ENCODE peak calls at places on chromosomes 4 and X, in nine cellular contexts. One of them, this sample, is unnamed.

GRCh38 chr4:45120163-45120562 is 393.8 kb upstream of the GNPDA2 start:
- DNase-seq in lower lobe of right lung: no peak
- DNase-seq in HL-60: no peak
- DNase-seq in HCT116: no peak
- DNase-seq in right atrium auricular region: no peak
- DNase-seq in left ventricle myocardium inferior: no peak
- DNase-seq in omental fat pad: no peak
- DNase-seq in GM20000: peak; percentile 18
- DNase-seq in foreskin fibroblast: no peak
- DNase-seq in this sample: no peak

GRCh38 chr4:67483868-67484602 is 61.3 kb downstream of the CENPC start:
- DNase-seq in HL-60: no peak
- DNase-seq in right atrium auricular region: no peak
- DNase-seq in GM20000: no peak
- DNase-seq in omental fat pad: no peak
- DNase-seq in lower lobe of right lung: no peak
- DNase-seq in left ventricle myocardium inferior: no peak
- DNase-seq in foreskin fibroblast: peak; percentile 3
- DNase-seq in HCT116: no peak
- DNase-seq in this sample: no peak

GRCh38 chr4:42412251-42412650 is 15.0 kb downstream of the SHISA3 start:
- DNase-seq in lower lobe of right lung: no peak
- DNase-seq in left ventricle myocardium inferior: no peak
- DNase-seq in HL-60: no peak
- DNase-seq in GM20000: no peak
- DNase-seq in right atrium auricular region: no peak
- DNase-seq in omental fat pad: no peak
- DNase-seq in HCT116: no peak
- DNase-seq in foreskin fibroblast: no peak
- DNase-seq in this sample: no peak

GRCh38 chr4:140213116-140213515 is 59.1 kb upstream of the MAML3 start:
- DNase-seq in right atrium auricular region: no peak
- DNase-seq in left ventricle myocardium inferior: no peak
- DNase-seq in lower lobe of right lung: no peak
- DNase-seq in omental fat pad: no peak
- DNase-seq in GM20000: no peak
- DNase-seq in HCT116: no peak
- DNase-seq in foreskin fibroblast: no peak
- DNase-seq in HL-60: no peak
- DNase-seq in this sample: no peak

GRCh38 chrX:46912673-46913491 is 661 bp downstream of the JADE3 start:
- DNase-seq in omental fat pad: no peak
- DNase-seq in HL-60: peak; percentile 38
- DNase-seq in HCT116: no peak
- DNase-seq in right atrium auricular region: no peak
- DNase-seq in foreskin fibroblast: peak; percentile 29
- DNase-seq in lower lobe of right lung: peak; percentile 54
- DNase-seq in left ventricle myocardium inferior: peak; percentile 25
- DNase-seq in GM20000: peak; percentile 76
- DNase-seq in this sample: peak; percentile 60

GRCh38 chr4:162682651-162683050 is 484.0 kb downstream of the NAF1 start:
- DNase-seq in lower lobe of right lung: no peak
- DNase-seq in GM20000: no peak
- DNase-seq in omental fat pad: no peak
- DNase-seq in foreskin fibroblast: no peak
- DNase-seq in left ventricle myocardium inferior: no peak
- DNase-seq in right atrium auricular region: no peak
- DNase-seq in HCT116: no peak
- DNase-seq in HL-60: no peak
- DNase-seq in this sample: no peak

GRCh38 chr4:575281-576141 is 584 bp downstream of the TMEM271 start:
- DNase-seq in foreskin fibroblast: peak; percentile 45
- DNase-seq in right atrium auricular region: no peak
- DNase-seq in GM20000: peak; percentile 79
- DNase-seq in omental fat pad: no peak
- DNase-seq in lower lobe of right lung: no peak
- DNase-seq in HCT116: no peak
- DNase-seq in HL-60: no peak
- DNase-seq in left ventricle myocardium inferior: no peak
- DNase-seq in this sample: no peak

GRCh38 chrX:65985922-65986588 is 53.8 kb downstream of the VSIG4 start:
- DNase-seq in GM20000: peak; percentile 38
- DNase-seq in right atrium auricular region: no peak
- DNase-seq in HCT116: peak; percentile 57
- DNase-seq in foreskin fibroblast: peak; percentile 5
- DNase-seq in omental fat pad: no peak
- DNase-seq in lower lobe of right lung: no peak
- DNase-seq in HL-60: peak; percentile 89
- DNase-seq in left ventricle myocardium inferior: no peak
- DNase-seq in this sample: peak; percentile 15

GRCh38 chr4:165326831-165327210 is 648 bp upstream of the MSMO1 start:
- DNase-seq in lower lobe of right lung: peak; percentile 55
- DNase-seq in omental fat pad: no peak
- DNase-seq in left ventricle myocardium inferior: no peak
- DNase-seq in GM20000: peak; percentile 59
- DNase-seq in HCT116: no peak
- DNase-seq in foreskin fibroblast: no peak
- DNase-seq in HL-60: no peak
- DNase-seq in right atrium auricular region: no peak
- DNase-seq in this sample: no peak

GRCh38 chrX:144849141-144849540 is 398.2 kb upstream of the SPANXN1 start:
- DNase-seq in GM20000: no peak
- DNase-seq in omental fat pad: no peak
- DNase-seq in HCT116: no peak
- DNase-seq in HL-60: no peak
- DNase-seq in lower lobe of right lung: no peak
- DNase-seq in left ventricle myocardium inferior: no peak
- DNase-seq in foreskin fibroblast: peak; percentile 0
- DNase-seq in right atrium auricular region: no peak
- DNase-seq in this sample: no peak

GRCh38 chr4:152073738-152074137 is 312.9 kb upstream of the GATB start:
- DNase-seq in right atrium auricular region: peak; percentile 62
- DNase-seq in HCT116: no peak
- DNase-seq in left ventricle myocardium inferior: no peak
- DNase-seq in foreskin fibroblast: no peak
- DNase-seq in GM20000: no peak
- DNase-seq in omental fat pad: no peak
- DNase-seq in lower lobe of right lung: peak; percentile 71
- DNase-seq in HL-60: peak; percentile 27
- DNase-seq in this sample: no peak

GRCh38 chr4:186166852-186167512 is 24.4 kb upstream of the CYP4V2 start:
- DNase-seq in left ventricle myocardium inferior: no peak
- DNase-seq in HCT116: no peak
- DNase-seq in right atrium auricular region: no peak
- DNase-seq in omental fat pad: no peak
- DNase-seq in HL-60: no peak
- DNase-seq in foreskin fibroblast: no peak
- DNase-seq in GM20000: no peak
- DNase-seq in lower lobe of right lung: no peak
- DNase-seq in this sample: no peak

GRCh38 chr4:55745014-55745413 is 74.6 kb upstream of the EXOC1L start:
- DNase-seq in right atrium auricular region: no peak
- DNase-seq in HCT116: no peak
- DNase-seq in lower lobe of right lung: no peak
- DNase-seq in GM20000: no peak
- DNase-seq in foreskin fibroblast: no peak
- DNase-seq in left ventricle myocardium inferior: no peak
- DNase-seq in omental fat pad: no peak
- DNase-seq in HL-60: no peak
- DNase-seq in this sample: no peak

GRCh38 chrX:70434914-70435586 is 9.6 kb upstream of the DLG3 start:
- DNase-seq in omental fat pad: no peak
- DNase-seq in foreskin fibroblast: no peak
- DNase-seq in HCT116: no peak
- DNase-seq in right atrium auricular region: no peak
- DNase-seq in left ventricle myocardium inferior: peak; percentile 33
- DNase-seq in HL-60: no peak
- DNase-seq in lower lobe of right lung: no peak
- DNase-seq in GM20000: no peak
- DNase-seq in this sample: no peak

GRCh38 chr4:152117501-152117900 is 356.7 kb upstream of the GATB start:
- DNase-seq in right atrium auricular region: no peak
- DNase-seq in GM20000: no peak
- DNase-seq in HCT116: no peak
- DNase-seq in lower lobe of right lung: no peak
- DNase-seq in HL-60: no peak
- DNase-seq in left ventricle myocardium inferior: no peak
- DNase-seq in foreskin fibroblast: no peak
- DNase-seq in omental fat pad: no peak
- DNase-seq in this sample: no peak

GRCh38 chrX:111119341-111119740 is 23.4 kb downstream of the PAK3 start:
- DNase-seq in foreskin fibroblast: no peak
- DNase-seq in omental fat pad: no peak
- DNase-seq in HCT116: no peak
- DNase-seq in right atrium auricular region: no peak
- DNase-seq in lower lobe of right lung: no peak
- DNase-seq in HL-60: no peak
- DNase-seq in GM20000: no peak
- DNase-seq in left ventricle myocardium inferior: no peak
- DNase-seq in this sample: no peak

DNA sequence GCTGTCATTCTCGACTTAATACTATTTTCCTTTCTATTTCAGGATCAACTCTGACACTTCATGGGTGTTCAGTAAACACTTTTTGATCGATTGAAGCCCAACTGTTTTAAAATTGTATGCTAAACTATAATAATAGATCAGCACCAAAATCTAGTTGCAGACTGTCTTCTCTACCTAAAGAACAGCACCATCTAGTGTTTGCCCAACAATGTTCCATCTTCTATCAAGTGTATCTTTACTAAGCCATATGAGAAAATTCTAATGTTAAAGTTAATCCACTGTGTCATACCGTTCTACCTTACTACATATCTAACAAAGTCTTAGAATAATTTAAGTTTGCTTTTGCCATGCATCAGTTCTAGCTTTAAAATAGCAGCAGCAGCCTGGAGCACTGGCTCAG is 113.0 kb upstream of the PRDX4 start:
- DNase-seq in left ventricle myocardium inferior: no peak
- DNase-seq in GM20000: peak; percentile 4
- DNase-seq in right atrium auricular region: no peak
- DNase-seq in lower lobe of right lung: no peak
- DNase-seq in foreskin fibroblast: peak; percentile 7
- DNase-seq in HCT116: peak; percentile 22
- DNase-seq in HL-60: peak; percentile 1
- DNase-seq in omental fat pad: no peak
- DNase-seq in this sample: no peak
- TF ChIP-seq CTCF in left ventricle myocardium inferior: peak; percentile 60
- TF ChIP-seq CTCF in GM20000: no peak
- TF ChIP-seq CTCF in right atrium auricular region: peak; percentile 27
- TF ChIP-seq CTCF in lower lobe of right lung: peak; percentile 33
- TF ChIP-seq CTCF in foreskin fibroblast: peak; percentile 25
- TF ChIP-seq CTCF in HCT116: peak; percentile 33
- TF ChIP-seq CTCF in HL-60: no peak
- TF ChIP-seq CTCF in omental fat pad: no peak
- TF ChIP-seq CTCF in this sample: peak; percentile 13

GRCh38 chrX:72340572-72340971 is 34.9 kb upstream of the CITED1 start:
- DNase-seq in left ventricle myocardium inferior: no peak
- DNase-seq in lower lobe of right lung: no peak
- DNase-seq in foreskin fibroblast: no peak
- DNase-seq in HL-60: no peak
- DNase-seq in GM20000: no peak
- DNase-seq in HCT116: no peak
- DNase-seq in omental fat pad: no peak
- DNase-seq in right atrium auricular region: no peak
- DNase-seq in this sample: no peak
- TF ChIP-seq CTCF in left ventricle myocardium inferior: no peak
- TF ChIP-seq CTCF in lower lobe of right lung: no peak
- TF ChIP-seq CTCF in foreskin fibroblast: no peak
- TF ChIP-seq CTCF in HL-60: no peak
- TF ChIP-seq CTCF in GM20000: no peak
- TF ChIP-seq CTCF in HCT116: no peak
- TF ChIP-seq CTCF in omental fat pad: no peak
- TF ChIP-seq CTCF in right atrium auricular region: no peak
- TF ChIP-seq CTCF in this sample: no peak

GRCh38 chrX:68823413-68824151 is 5.2 kb upstream of the EFNB1 start:
- DNase-seq in omental fat pad: no peak
- DNase-seq in foreskin fibroblast: no peak
- DNase-seq in HL-60: no peak
- DNase-seq in GM20000: no peak
- DNase-seq in left ventricle myocardium inferior: no peak
- DNase-seq in lower lobe of right lung: no peak
- DNase-seq in HCT116: no peak
- DNase-seq in right atrium auricular region: no peak
- DNase-seq in this sample: no peak
- TF ChIP-seq CTCF in omental fat pad: no peak
- TF ChIP-seq CTCF in foreskin fibroblast: no peak
- TF ChIP-seq CTCF in HL-60: no peak
- TF ChIP-seq CTCF in GM20000: no peak
- TF ChIP-seq CTCF in left ventricle myocardium inferior: no peak
- TF ChIP-seq CTCF in lower lobe of right lung: no peak
- TF ChIP-seq CTCF in HCT116: no peak
- TF ChIP-seq CTCF in right atrium auricular region: no peak
- TF ChIP-seq CTCF in this sample: peak; percentile 1

GRCh38 chr4:10898072-10898471 is 213.5 kb upstream of the CLNK start:
- DNase-seq in lower lobe of right lung: no peak
- DNase-seq in HL-60: no peak
- DNase-seq in left ventricle myocardium inferior: no peak
- DNase-seq in foreskin fibroblast: no peak
- DNase-seq in right atrium auricular region: no peak
- DNase-seq in omental fat pad: no peak
- DNase-seq in HCT116: no peak
- DNase-seq in GM20000: no peak
- DNase-seq in this sample: no peak

GRCh38 chr4:10897076-10897475 is 212.5 kb upstream of the CLNK start:
- DNase-seq in left ventricle myocardium inferior: no peak
- DNase-seq in HCT116: no peak
- DNase-seq in foreskin fibroblast: no peak
- DNase-seq in omental fat pad: no peak
- DNase-seq in lower lobe of right lung: no peak
- DNase-seq in HL-60: no peak
- DNase-seq in GM20000: no peak
- DNase-seq in right atrium auricular region: no peak
- DNase-seq in this sample: no peak

GRCh38 chr4:10889819-10890218 is 205.3 kb upstream of the CLNK start:
- DNase-seq in foreskin fibroblast: no peak
- DNase-seq in GM20000: no peak
- DNase-seq in omental fat pad: no peak
- DNase-seq in HCT116: no peak
- DNase-seq in left ventricle myocardium inferior: no peak
- DNase-seq in HL-60: no peak
- DNase-seq in right atrium auricular region: no peak
- DNase-seq in lower lobe of right lung: no peak
- DNase-seq in this sample: no peak

GRCh38 chr4:10891866-10892265 is 207.3 kb upstream of the CLNK start:
- DNase-seq in HL-60: no peak
- DNase-seq in right atrium auricular region: no peak
- DNase-seq in omental fat pad: no peak
- DNase-seq in HCT116: no peak
- DNase-seq in GM20000: no peak
- DNase-seq in foreskin fibroblast: no peak
- DNase-seq in lower lobe of right lung: no peak
- DNase-seq in left ventricle myocardium inferior: no peak
- DNase-seq in this sample: no peak

DNA sequence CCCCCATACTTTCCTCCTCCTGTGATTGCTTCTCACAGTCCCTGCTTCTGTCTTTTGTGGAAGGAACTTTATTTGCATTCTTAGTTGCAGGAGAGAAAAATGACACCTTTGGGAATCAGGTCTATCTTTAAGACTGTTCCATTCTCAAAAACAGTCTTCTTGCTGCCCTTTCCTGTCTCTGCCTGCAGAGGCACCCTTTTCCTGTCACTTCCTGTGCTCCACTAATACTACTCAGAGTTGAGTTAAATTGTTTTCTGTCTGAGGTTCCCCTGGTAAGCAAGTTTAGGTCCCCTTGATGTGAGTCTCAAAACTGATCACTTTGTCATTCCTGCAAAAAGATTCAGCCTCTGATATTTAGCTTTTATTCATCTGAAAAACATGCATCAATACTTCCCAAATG is 208.8 kb upstream of the CLNK start:
- DNase-seq in right atrium auricular region: no peak
- DNase-seq in HCT116: no peak
- DNase-seq in omental fat pad: no peak
- DNase-seq in lower lobe of right lung: no peak
- DNase-seq in HL-60: no peak
- DNase-seq in GM20000: peak; percentile 9
- DNase-seq in left ventricle myocardium inferior: no peak
- DNase-seq in foreskin fibroblast: no peak
- DNase-seq in this sample: peak; percentile 3
- TF ChIP-seq CTCF in right atrium auricular region: no peak
- TF ChIP-seq CTCF in HCT116: peak; percentile 6
- TF ChIP-seq CTCF in omental fat pad: no peak
- TF ChIP-seq CTCF in lower lobe of right lung: peak; percentile 15
- TF ChIP-seq CTCF in HL-60: peak; percentile 26
- TF ChIP-seq CTCF in GM20000: peak; percentile 31
- TF ChIP-seq CTCF in left ventricle myocardium inferior: peak; percentile 40
- TF ChIP-seq CTCF in foreskin fibroblast: no peak
- TF ChIP-seq CTCF in this sample: peak; percentile 50